ENCODE peak calls at places on chromosomes 4 and X, in five cellular contexts. V is BJ, J is mammary epithelial cell, Q is endothelial cell, R is fibroblast of lung. X is an unnamed sample.

GRCh38 chr4:68673143-68673542 is 2.7 kb upstream of the UGT2B15 start:
- DNase-seq in V (no peak), J (no peak), Q (no peak), R (no peak), X (no peak)

GRCh38 chrX:10156199-10157031 is at the start of gene CLCN4:
- DNase-seq in V (no peak), J (no peak), Q (peak; percentile 65), R (peak; percentile 25), X (no peak)

GRCh38 chr4:19615086-19615689 is 636.5 kb upstream of the SLIT2 start:
- DNase-seq in V (no peak), J (peak; percentile 19), Q (no peak), R (no peak), X (no peak)

GRCh38 chrX:154096140-154097002 is 1.1 kb downstream of the MECP2 start:
- DNase-seq in V (no peak), J (peak; percentile 10), Q (peak; percentile 5), R (peak; percentile 13), X (no peak)

GRCh38 chr4:42327323-42327722 is 70.0 kb upstream of the SHISA3 start:
- DNase-seq in V (no peak), J (no peak), Q (no peak), R (no peak), X (no peak)

GRCh38 chr4:4837316-4837715 is 22.1 kb upstream of the MSX1 start:
- DNase-seq in V (no peak), J (peak; percentile 8), Q (no peak), R (no peak), X (no peak)

GRCh38 chr4:174157106-174157607 is 126.3 kb downstream of the FBXO8 start:
- DNase-seq in V (no peak), J (no peak), Q (no peak), R (peak; percentile 22), X (no peak)

GRCh38 chr4:184805462-184806245 is 20.1 kb downstream of the ACSL1 start:
- DNase-seq in V (no peak), J (no peak), Q (no peak), R (peak; percentile 39), X (no peak)

GRCh38 chr4:141027421-141027820 is 105.8 kb downstream of the RNF150 start:
- DNase-seq in V (no peak), J (peak; percentile 17), Q (no peak), R (peak; percentile 37), X (no peak)

GRCh38 chrX:110403839-110404238 is 45.2 kb downstream of the RTL9 start:
- DNase-seq in V (no peak), J (no peak), Q (no peak), R (peak; percentile 65), X (no peak)

GRCh38 chrX:20252392-20253231 is 14.1 kb downstream of the RPS6KA3 start:
- DNase-seq in V (no peak), J (peak; percentile 42), Q (peak; percentile 61), R (peak; percentile 56), X (no peak)

GRCh38 chr4:174437324-174437723 is 85.0 kb downstream of the HPGD start:
- DNase-seq in V (peak; percentile 77), J (peak; percentile 89), Q (no peak), R (peak; percentile 89), X (no peak)

GRCh38 chrX:1289535-1289934 is 20.9 kb downstream of the CSF2RA start:
- DNase-seq in V (no peak), J (no peak), Q (no peak), R (no peak), X (no peak)

GRCh38 chrX:132169554-132169953 is 41.7 kb upstream of the FRMD7 start:
- DNase-seq in V (no peak), J (no peak), Q (no peak), R (no peak), X (no peak)

GRCh38 chrX:150361777-150362351 is 1.3 kb upstream of the MAMLD1 start:
- DNase-seq in V (no peak), J (peak; percentile 24), Q (peak; percentile 3), R (no peak), X (no peak)

GRCh38 chr4:85431156-85431555 is 43.8 kb upstream of the ARHGAP24 start:
- DNase-seq in V (no peak), J (no peak), Q (no peak), R (no peak), X (no peak)

GRCh38 chr4:48683784-48684666 is 96.1 kb downstream of the FRYL start:
- DNase-seq in V (no peak), J (no peak), Q (no peak), R (no peak), X (no peak)

GRCh38 chrX:74853255-74853654 is 72.0 kb downstream of the NEXMIF start:
- DNase-seq in V (no peak), J (no peak), Q (no peak), R (no peak), X (no peak)

GRCh38 chr4:122827899-122828601 is 1.4 kb downstream of the FGF2 start:
- DNase-seq in V (no peak), J (peak; percentile 68), Q (peak; percentile 24), R (peak; percentile 74), X (no peak)

GRCh38 chrX:29044802-29045201 is 457.6 kb downstream of the IL1RAPL1 start:
- DNase-seq in V (no peak), J (no peak), Q (no peak), R (peak; percentile 49), X (no peak)
- TF ChIP-seq CTCF in V (no peak), J (peak; percentile 4), Q (no peak), R (peak; percentile 25), X (no peak)

GRCh38 chrX:37314526-37314925 is 34.6 kb upstream of the PRRG1 start:
- DNase-seq in V (peak; percentile 27), J (peak; percentile 9), Q (no peak), R (peak; percentile 1), X (no peak)
- TF ChIP-seq CTCF in V (no peak), J (no peak), Q (no peak), R (no peak), X (no peak)

DNA sequence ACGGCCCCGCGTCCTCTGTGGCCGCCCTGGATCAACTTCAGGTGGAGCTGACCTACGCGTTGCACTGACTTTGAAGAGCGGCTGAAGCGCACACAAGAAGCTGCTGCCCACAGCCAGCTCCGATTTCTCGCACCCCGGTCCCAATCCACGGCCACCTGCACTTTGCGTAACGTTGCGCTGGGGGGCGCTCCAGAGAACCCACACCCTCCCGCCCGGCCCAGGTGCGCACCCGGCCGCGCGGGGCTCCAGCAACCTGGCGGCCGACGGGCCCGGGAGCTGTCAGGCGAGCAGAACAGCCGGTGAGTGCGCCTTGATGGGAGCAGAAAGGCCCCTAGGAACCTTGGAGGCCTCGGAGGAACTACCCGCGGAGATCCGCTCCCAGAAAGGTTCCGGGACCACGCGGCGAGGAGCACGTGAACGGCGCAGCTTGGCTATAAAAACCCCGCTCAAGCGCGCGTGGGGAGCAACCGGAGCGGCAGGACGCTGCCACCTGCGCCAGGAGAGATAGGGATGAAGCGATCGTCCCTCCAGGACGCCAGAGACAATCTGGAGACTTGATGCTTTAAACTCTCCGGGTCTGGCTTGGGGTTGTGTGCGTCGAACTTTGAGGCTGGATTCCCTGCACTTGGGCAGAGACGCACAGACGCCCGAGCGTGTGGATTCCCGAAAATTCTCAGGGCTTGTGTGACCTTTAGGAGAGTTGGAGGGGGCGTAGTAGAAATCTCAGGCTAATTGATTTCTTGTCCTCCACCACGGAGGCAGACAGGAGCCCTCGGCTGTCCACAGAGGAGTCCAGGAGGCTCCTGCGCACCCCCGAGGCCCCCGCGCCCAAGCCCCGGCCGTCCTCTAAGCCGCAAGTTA is 591 bp upstream of the NWD2 start:
- DNase-seq in V (no peak), J (peak; percentile 17), Q (peak; percentile 31), R (no peak), X (peak; percentile 38)
- TF ChIP-seq CTCF in V (no peak), J (no peak), Q (peak; percentile 73), R (no peak), X (no peak)

GRCh38 chrX:111445485-111445884 is 33.5 kb upstream of the DCX start:
- DNase-seq in V (no peak), J (peak; percentile 35), Q (peak; percentile 2), R (peak; percentile 7), X (no peak)
- TF ChIP-seq CTCF in V (peak; percentile 48), J (peak; percentile 50), Q (peak; percentile 55), R (peak; percentile 24), X (peak; percentile 66)

GRCh38 chr4:81469774-81470455 is 1.8 kb downstream of the RASGEF1B start:
- DNase-seq in V (no peak), J (no peak), Q (no peak), R (no peak), X (no peak)

GRCh38 chr4:81473086-81473396 is 1.3 kb upstream of the RASGEF1B start:
- DNase-seq in V (no peak), J (no peak), Q (no peak), R (no peak), X (no peak)

GRCh38 chr4:81472249-81473085 is 760 bp upstream of the RASGEF1B start:
- DNase-seq in V (no peak), J (no peak), Q (peak; percentile 29), R (peak; percentile 55), X (no peak)

GRCh38 chr4:81470456-81471327 is 1.0 kb downstream of the RASGEF1B start:
- DNase-seq in V (no peak), J (peak; percentile 36), Q (peak; percentile 25), R (no peak), X (no peak)

GRCh38 chr4:81471361-81472248 is at the start of gene RASGEF1B:
- DNase-seq in V (no peak), J (peak; percentile 88), Q (peak; percentile 77), R (peak; percentile 58), X (peak; percentile 88)
- TF ChIP-seq CTCF in V (no peak), J (no peak), Q (no peak), R (no peak), X (no peak)

DNA sequence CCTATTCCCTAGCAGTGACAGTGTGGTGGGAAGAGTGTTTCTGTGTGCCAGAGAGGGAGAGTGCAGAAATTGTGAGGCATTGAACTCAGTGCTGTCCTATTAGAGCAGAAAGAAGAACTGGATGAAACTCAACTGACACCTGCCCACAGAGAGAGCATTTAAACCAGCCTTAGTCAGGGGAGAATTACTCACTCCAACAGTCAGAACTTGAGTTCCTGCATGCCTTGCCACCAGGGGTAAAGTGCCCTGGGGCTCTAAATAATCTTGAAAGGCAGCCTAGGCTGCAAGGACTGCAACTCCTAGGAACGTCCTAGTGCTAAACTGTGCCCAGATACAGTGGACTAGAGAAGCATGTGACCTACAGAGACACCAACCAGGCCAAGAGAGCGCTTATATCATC is 12.8 kb downstream of the CYSLTR1 start:
- DNase-seq in V (no peak), J (peak; percentile 63), Q (no peak), R (no peak), X (no peak)
- TF ChIP-seq CTCF in V (no peak), J (no peak), Q (no peak), R (no peak), X (no peak)

GRCh38 chrX:99301990-99302389 is 1108.1 kb downstream of the PCDH19 start:
- DNase-seq in V (no peak), J (no peak), Q (no peak), R (no peak), X (no peak)
- TF ChIP-seq CTCF in V (no peak), J (peak; percentile 21), Q (peak; percentile 24), R (no peak), X (no peak)

GRCh38 chr4:26055855-26056254 is 141.8 kb downstream of the SMIM20 start:
- DNase-seq in V (no peak), J (no peak), Q (no peak), R (no peak), X (no peak)
- TF ChIP-seq CTCF in V (no peak), J (peak; percentile 3), Q (no peak), R (no peak), X (no peak)

GRCh38 chr4:181261279-181261678 is 981.9 kb upstream of the TENM3 start:
- DNase-seq in V (no peak), J (no peak), Q (peak; percentile 18), R (peak; percentile 44), X (no peak)
- TF ChIP-seq CTCF in V (no peak), J (peak; percentile 9), Q (no peak), R (no peak), X (no peak)

GRCh38 chrX:113741744-113742143 is 842.1 kb upstream of the HTR2C start:
- DNase-seq in V (no peak), J (peak; percentile 8), Q (peak; percentile 14), R (no peak), X (no peak)
- TF ChIP-seq CTCF in V (no peak), J (peak; percentile 6), Q (no peak), R (no peak), X (no peak)